ENCODE peak calls at places on chromosome 14, in four cellular contexts. F is lung, C is HAP-1, T is breast epithelium. E is an unnamed sample.

GRCh38 chr14:20873370-20874177 is 17.6 kb upstream of the RNASE3 start:
- DNase-seq in F (peak; percentile 85), C (peak; percentile 86), T (peak; percentile 69), E (no peak)

GRCh38 chr14:60327447-60328331 is 78.7 kb downstream of the PPM1A start:
- DNase-seq in T (no peak), C (no peak), F (no peak), E (peak; percentile 47)

GRCh38 chr14:97844042-97844441 is 1046.9 kb downstream of the VRK1 start:
- DNase-seq in F (no peak), T (no peak), C (no peak), E (no peak)

GRCh38 chr14:20657216-20658211 is 16.0 kb upstream of the OR6S1 start:
- DNase-seq in F (no peak), T (no peak), C (peak; percentile 71), E (no peak)

GRCh38 chr14:95327558-95328374 is 8.1 kb upstream of the CLMN start:
- DNase-seq in T (no peak), C (no peak), F (no peak), E (peak; percentile 91)

GRCh38 chr14:74364271-74364880 is 16.1 kb downstream of the VRTN start:
- DNase-seq in F (no peak), C (no peak), T (no peak), E (no peak)

GRCh38 chr14:50049703-50050102 is 66.7 kb downstream of the VCPKMT start:
- DNase-seq in F (no peak), T (no peak), C (no peak), E (no peak)

GRCh38 chr14:90412058-90412457 is 15.2 kb downstream of the CALM1 start:
- DNase-seq in T (no peak), F (no peak), C (no peak), E (no peak)

GRCh38 chr14:50542941-50543418 is 10.6 kb upstream of the MAP4K5 start:
- DNase-seq in T (no peak), C (peak; percentile 66), F (peak; percentile 34), E (no peak)

GRCh38 chr14:71166434-71166833 is 259.2 kb downstream of the PCNX1 start:
- DNase-seq in F (no peak), C (peak; percentile 65), T (no peak), E (no peak)

GRCh38 chr14:69879175-69880047 is at the start of gene SMOC1:
- DNase-seq in T (no peak), F (no peak), C (peak; percentile 62), E (no peak)

GRCh38 chr14:69876221-69876847 is 2.9 kb upstream of the SMOC1 start:
- DNase-seq in C (no peak), F (no peak), T (no peak), E (no peak)

GRCh38 chr14:69878251-69878650 is 965 bp upstream of the SMOC1 start:
- DNase-seq in T (no peak), F (no peak), C (no peak), E (no peak)

GRCh38 chr14:69877492-69877891 is 1.7 kb upstream of the SMOC1 start:
- DNase-seq in C (no peak), T (no peak), F (no peak), E (no peak)

GRCh38 chr14:69876848-69877306 is 2.3 kb upstream of the SMOC1 start:
- DNase-seq in C (no peak), T (no peak), F (no peak), E (no peak)
- H3K4me3 ChIP-seq in C (no peak overlapping the region), T (no peak overlapping the region), F (no peak overlapping the region), E (no peak overlapping the region)

DNA sequence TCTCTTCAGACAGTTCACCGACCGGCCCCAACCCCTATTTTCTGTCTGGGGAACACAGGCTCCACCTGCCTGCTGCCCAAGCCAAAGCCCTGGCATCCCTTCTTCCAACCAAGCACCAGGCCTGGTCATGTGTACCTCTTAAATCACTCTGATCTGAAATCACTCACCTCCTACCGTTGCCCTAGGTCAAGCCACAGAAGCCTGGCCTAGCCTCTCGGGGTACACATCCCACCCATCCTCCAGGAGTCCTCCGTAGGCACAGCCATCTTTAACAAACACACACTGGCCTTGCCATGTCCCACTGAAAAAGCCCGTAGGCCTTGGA is 81.8 kb downstream of the IRF2BPL start:
- DNase-seq in F (no peak), T (no peak), C (no peak), E (no peak)
- H3K4me3 ChIP-seq in F (no peak overlapping the region), T (no peak overlapping the region), C (no peak overlapping the region), E (no peak overlapping the region)

GRCh38 chr14:93316716-93317115 is 16.1 kb downstream of the BTBD7 start:
- DNase-seq in C (no peak), F (no peak), T (no peak), E (no peak)

GRCh38 chr14:93319494-93319893 is 13.3 kb downstream of the BTBD7 start:
- DNase-seq in C (no peak), T (no peak), F (no peak), E (no peak)

GRCh38 chr14:93317200-93317599 is 15.6 kb downstream of the BTBD7 start:
- DNase-seq in C (no peak), F (no peak), T (no peak), E (no peak)

GRCh38 chr14:93318927-93319326 is 13.9 kb downstream of the BTBD7 start:
- DNase-seq in C (no peak), F (no peak), T (no peak), E (no peak)

DNA sequence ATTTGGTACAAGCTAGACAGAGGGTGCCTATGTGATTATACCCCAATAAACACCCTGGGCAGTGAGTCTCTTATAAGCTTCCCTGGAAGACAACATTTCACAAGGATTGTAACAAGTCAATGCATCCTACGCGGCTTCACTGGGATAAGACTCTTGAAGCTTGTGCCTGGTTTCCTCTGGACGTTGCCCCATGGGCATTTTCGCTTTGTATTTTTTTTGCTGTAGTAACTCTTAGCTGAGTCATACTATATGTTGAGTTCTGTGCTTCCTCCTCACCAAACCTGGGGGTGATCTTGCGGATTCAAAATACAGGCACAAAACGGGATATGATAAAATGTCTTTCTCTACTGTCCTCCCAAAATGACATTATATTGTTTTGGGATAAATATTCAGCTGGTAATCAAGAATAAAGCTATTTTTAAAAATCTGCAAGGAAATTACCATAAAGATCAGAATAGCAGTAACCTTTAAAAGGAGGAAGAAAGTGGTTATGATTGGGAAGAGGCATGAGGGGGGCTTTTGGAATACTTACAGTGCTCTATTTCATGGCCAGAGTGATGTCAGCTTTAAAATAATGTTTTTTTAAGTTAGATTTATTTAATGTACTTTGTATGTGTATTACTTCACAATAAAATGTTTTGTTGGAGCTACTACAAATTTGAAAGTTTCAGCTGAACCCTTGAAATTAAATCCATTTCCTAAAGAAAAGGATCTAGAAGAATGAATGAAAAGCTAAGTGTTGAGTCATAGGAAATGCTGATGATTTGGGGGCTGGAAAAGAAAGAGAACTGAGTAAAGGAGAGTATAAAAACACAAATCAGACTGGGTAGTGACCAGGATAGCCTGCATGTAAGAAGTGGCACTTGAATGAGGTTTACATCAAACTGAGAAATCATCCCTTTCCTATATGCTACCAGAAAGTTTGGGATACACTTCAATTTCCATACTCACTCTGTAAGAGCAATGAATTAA is 14.7 kb downstream of the BTBD7 start:
- DNase-seq in T (no peak), C (no peak), F (no peak), E (no peak)
- H3K4me3 ChIP-seq in T (no peak overlapping the region), C (no peak overlapping the region), F (no peak overlapping the region), E (no peak overlapping the region)

GRCh38 chr14:65170768-65171251 is 68.5 kb upstream of the MAX start:
- DNase-seq in C (peak; percentile 79), T (no peak), F (no peak), E (peak; percentile 40)

GRCh38 chr14:65170318-65170717 is 68.0 kb upstream of the MAX start:
- DNase-seq in F (no peak), T (no peak), C (no peak), E (no peak)

GRCh38 chr14:65177551-65177950 is 75.2 kb upstream of the MAX start:
- DNase-seq in F (no peak), T (no peak), C (no peak), E (no peak)

GRCh38 chr14:65169351-65169750 is 67.0 kb upstream of the MAX start:
- DNase-seq in F (no peak), T (no peak), C (no peak), E (peak; percentile 91)

DNA sequence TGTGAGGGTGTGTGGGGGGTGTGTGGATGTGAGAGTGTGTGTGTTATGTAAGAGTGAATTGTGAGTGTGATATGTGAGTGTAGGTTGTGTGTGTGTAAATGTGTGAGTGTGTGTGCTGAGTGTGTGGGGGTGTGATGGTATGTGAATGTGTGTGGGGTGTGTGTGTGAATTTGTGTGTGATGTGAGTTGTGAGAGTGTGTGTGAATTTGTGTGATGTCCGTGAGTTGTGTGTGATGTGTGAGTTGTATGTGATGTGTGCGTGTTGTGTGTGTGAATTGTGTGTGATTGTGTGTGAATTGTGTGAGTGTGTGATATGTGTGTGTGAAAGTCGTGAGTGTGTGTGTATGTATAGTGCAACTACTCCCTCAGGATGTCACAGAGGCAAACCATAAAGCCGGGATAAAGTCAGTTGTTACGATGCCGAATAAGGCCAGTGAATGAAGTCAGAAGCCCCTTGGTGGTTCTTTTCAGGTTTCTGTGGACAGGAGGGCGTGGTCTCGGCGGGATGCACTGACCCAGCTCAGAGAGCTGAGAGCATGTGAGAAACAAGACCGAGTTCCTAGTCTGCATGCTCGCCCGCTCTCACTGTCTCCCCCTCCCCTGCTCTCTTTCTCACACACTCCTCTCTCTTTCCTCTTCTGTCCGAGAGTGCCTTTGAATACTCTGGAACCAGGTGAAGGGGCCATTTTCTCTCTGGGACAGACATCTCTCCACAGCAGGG is 71.8 kb upstream of the MAX start:
- DNase-seq in C (no peak), T (no peak), F (no peak), E (no peak)
- H3K4me3 ChIP-seq in C (no peak overlapping the region), T (no peak overlapping the region), F (no peak overlapping the region), E (no peak overlapping the region)

GRCh38 chr14:100537701-100538565 is 49.3 kb downstream of the BEGAIN start:
- DNase-seq in T (peak; percentile 51), C (no peak), F (no peak), E (no peak)

GRCh38 chr14:100539766-100540140 is 47.5 kb downstream of the BEGAIN start:
- DNase-seq in F (no peak), C (no peak), T (peak; percentile 46), E (no peak)

GRCh38 chr14:100539319-100539645 is 47.9 kb downstream of the BEGAIN start:
- DNase-seq in T (peak; percentile 31), C (no peak), F (no peak), E (no peak)

GRCh38 chr14:100540141-100540925 is 46.9 kb downstream of the BEGAIN start:
- DNase-seq in C (peak; percentile 48), T (no peak), F (no peak), E (no peak)

GRCh38 chr14:100538566-100539318 is 48.5 kb downstream of the BEGAIN start:
- DNase-seq in C (no peak), T (peak; percentile 48), F (no peak), E (no peak)
- H3K4me3 ChIP-seq in C (no peak overlapping the region), T (no peak overlapping the region), F (no peak overlapping the region), E (no peak overlapping the region)

DNA sequence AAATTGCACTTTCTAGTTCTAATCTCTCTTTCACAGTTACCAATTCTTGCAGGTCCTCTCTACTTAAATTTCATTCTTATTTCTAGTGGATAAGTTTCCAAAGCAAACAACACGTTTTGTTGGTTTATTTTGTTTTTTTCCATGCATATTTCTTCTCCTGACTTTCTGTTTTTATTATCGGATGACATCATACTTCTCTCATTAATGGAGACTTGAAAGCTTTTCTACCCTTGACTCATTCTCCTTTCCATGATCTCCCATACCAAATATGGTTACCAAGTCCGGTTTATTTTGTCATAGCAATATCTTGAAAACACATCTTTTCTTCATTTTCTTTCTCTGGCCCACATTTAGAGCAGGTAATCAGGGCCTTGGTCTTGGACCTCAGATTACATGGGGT is 796.5 kb downstream of the GALC start:
- DNase-seq in C (no peak), F (no peak), T (no peak), E (no peak)
- H3K4me3 ChIP-seq in C (no peak overlapping the region), F (no peak overlapping the region), T (no peak overlapping the region), E (no peak overlapping the region)

GRCh38 chr14:22380511-22381455 is 208.2 kb downstream of the DAD1 start:
- DNase-seq in T (no peak), C (no peak), F (no peak), E (no peak)
- H3K4me3 ChIP-seq in T (no peak overlapping the region), C (no peak overlapping the region), F (no peak overlapping the region), E (no peak overlapping the region)

E was measured in GM12878.